ENCODE peak calls at places on chromosomes 6 and 20, in six cellular contexts. H is fibroblast of pulmonary artery, Z is GM10248, Y is PC-3, R is epithelial cell of esophagus, X is BE2C. J is an unnamed sample.

GRCh38 chr20:44832724-44833123 is 22.4 kb upstream of the RIMS4 start:
- DNase-seq in Z (no peak), Y (peak), H (peak), X (peak), R (peak), J (peak)

GRCh38 chr6:153511896-153512496 is 380.9 kb upstream of the RGS17 start:
- DNase-seq in Y (peak), H (peak), R (peak), Z (peak), X (peak), J (peak)

GRCh38 chr6:8246403-8246802 is 144.1 kb upstream of the EEF1E1 start:
- DNase-seq in X (no peak), Y (no peak), R (no peak), H (no peak), Z (no peak), J (no peak)

GRCh38 chr6:113856571-113857564 is at the start of gene MARCKS:
- DNase-seq in X (peak), R (peak), Y (peak), H (peak), Z (peak), J (peak)

GRCh38 chr6:157438611-157439109 is 57.7 kb downstream of the ZDHHC14 start:
- DNase-seq in Z (no peak), R (no peak), Y (no peak), X (no peak), H (peak), J (no peak)

GRCh38 chr20:6731951-6732580 is 35.4 kb upstream of the BMP2 start:
- DNase-seq in X (no peak), R (no peak), Y (no peak), H (no peak), Z (no peak), J (no peak)

GRCh38 chr6:13923527-13924145 is 1.1 kb upstream of the RNF182 start:
- DNase-seq in Y (peak), Z (no peak), H (peak), R (no peak), X (no peak), J (no peak)

GRCh38 chr6:45493761-45494160 is 116.0 kb upstream of the SUPT3H start:
- DNase-seq in X (no peak), R (peak), H (no peak), Z (no peak), Y (peak), J (no peak)

GRCh38 chr20:25356294-25356933 is 34.2 kb downstream of the ABHD12 start:
- DNase-seq in Z (no peak), H (no peak), R (no peak), X (peak), Y (no peak), J (no peak)

GRCh38 chr6:3884007-3884745 is 35.0 kb downstream of the FAM50B start:
- DNase-seq in R (peak), X (no peak), Z (no peak), Y (peak), H (peak), J (peak)

GRCh38 chr20:45861157-45862075 is 4.0 kb downstream of the ZSWIM3 start:
- DNase-seq in R (no peak), Z (no peak), X (peak), Y (no peak), H (peak), J (no peak)

DNA sequence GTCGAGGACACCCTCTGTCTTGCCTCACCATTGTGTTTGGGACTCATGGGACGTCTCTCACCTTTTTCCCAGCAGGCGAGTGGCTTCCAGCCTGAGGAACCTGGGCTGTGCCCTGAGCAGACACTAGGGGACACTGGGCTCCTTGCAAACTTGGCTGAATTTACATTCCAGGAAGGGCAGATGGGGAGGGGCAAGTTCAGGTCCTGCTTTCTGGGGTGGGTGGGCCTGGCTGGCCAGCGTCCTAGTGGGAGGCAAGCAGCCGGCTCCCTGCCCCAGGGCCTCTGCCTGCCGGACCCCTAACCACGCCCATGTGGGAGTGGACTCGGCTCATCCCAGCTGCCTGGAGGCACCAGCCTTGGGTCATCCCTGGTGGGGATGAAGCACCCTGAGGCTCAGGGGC is 48.2 kb upstream of the MLN start:
- DNase-seq in X (peak), R (peak), Z (no peak), Y (peak), H (peak), J (no peak)
- TF ChIP-seq CTCF in X (peak), R (peak), Z (peak), Y (peak), H (peak), J (peak)

DNA sequence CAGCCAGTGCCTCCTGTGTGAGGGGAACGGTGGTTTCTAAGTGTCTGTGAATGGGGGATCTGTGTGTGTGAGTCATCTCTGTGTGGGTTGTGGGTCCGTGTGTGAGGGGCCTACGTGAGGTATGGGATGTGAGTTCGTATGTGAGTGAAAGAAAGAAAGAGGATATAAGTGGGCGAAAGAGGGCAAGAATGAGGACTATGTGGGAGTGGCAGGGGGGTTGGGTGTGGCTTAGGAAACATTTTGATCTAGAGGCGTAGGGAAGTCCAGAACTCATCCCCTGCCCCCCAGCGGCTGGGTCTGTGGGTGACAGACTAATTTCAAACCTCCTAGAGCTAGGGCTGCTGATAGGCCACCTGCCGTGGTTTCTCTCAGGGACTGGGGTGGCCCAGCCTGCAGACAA is 35.5 kb downstream of the DHX35 start:
- DNase-seq in H (no peak), Y (no peak), Z (peak), X (no peak), R (no peak), J (no peak)
- TF ChIP-seq CTCF in H (no peak), Y (no peak), Z (peak), X (no peak), R (no peak), J (no peak)

GRCh38 chr6:42569102-42570028 is 5.5 kb downstream of the UBR2 start:
- DNase-seq in R (peak), Y (peak), H (peak), X (no peak), Z (no peak), J (peak)
- TF ChIP-seq CTCF in R (no peak), Y (no peak), H (peak), X (no peak), Z (no peak), J (peak)

GRCh38 chr20:18590163-18590562 is 2.3 kb downstream of the DTD1 start:
- DNase-seq in R (no peak), Y (no peak), H (peak), X (no peak), Z (no peak), J (no peak)

GRCh38 chr20:18587665-18588553 is at the start of gene DTD1:
- DNase-seq in Y (peak), R (peak), X (peak), H (peak), Z (peak), J (peak)

GRCh38 chr20:18588554-18589043 is 745 bp downstream of the DTD1 start:
- DNase-seq in X (peak), Y (no peak), R (no peak), H (no peak), Z (no peak), J (no peak)

GRCh38 chr20:18585134-18585533 is 2.7 kb upstream of the DTD1 start:
- DNase-seq in Z (no peak), H (peak), X (no peak), R (peak), Y (peak), J (peak)
- TF ChIP-seq CTCF in Z (no peak), H (no peak), X (no peak), R (no peak), Y (no peak), J (no peak)

GRCh38 chr6:112038756-112039430 is 15.0 kb upstream of the CCN6 start:
- DNase-seq in X (no peak), Y (no peak), H (no peak), R (no peak), Z (no peak), J (no peak)
- TF ChIP-seq CTCF in X (no peak), Y (no peak), H (no peak), R (no peak), Z (no peak), J (no peak)

J was measured in mammary epithelial cell.